ENCODE peak calls at places on chromosomes 5 and 9, in nine cellular contexts. W is fibroblast of pulmonary artery, U is PC-3, C is body of pancreas, D is CD14-positive monocyte, E is cardiac muscle cell, Z is ovary, V is NB4, N is lung. T is an unnamed sample.

GRCh38 chr9:136107155-136107952 is 11.3 kb downstream of the TMEM250 start:
- DNase-seq in Z (peak), V (no peak), C (no peak), W (no peak), D (no peak), E (no peak), N (no peak), U (no peak), T (peak)

GRCh38 chr5:65150599-65150998 is 331.1 kb downstream of the ADAMTS6 start:
- DNase-seq in C (no peak), U (no peak), V (no peak), W (no peak), N (no peak), D (no peak), E (no peak), Z (no peak), T (no peak)

GRCh38 chr5:132434813-132435286 is 55.7 kb downstream of the IRF1 start:
- DNase-seq in D (no peak), W (no peak), C (no peak), U (no peak), Z (no peak), N (no peak), E (no peak), V (no peak), T (no peak)

GRCh38 chr9:21584890-21585289 is 102.8 kb upstream of the IFNE start:
- DNase-seq in C (no peak), U (no peak), N (no peak), V (no peak), Z (no peak), W (no peak), E (no peak), D (no peak), T (no peak)

GRCh38 chr5:132428811-132429440 is 59.4 kb downstream of the SLC22A5 start:
- DNase-seq in E (peak), U (peak), Z (no peak), C (no peak), V (no peak), W (peak), N (no peak), D (no peak), T (no peak)

GRCh38 chr5:93236807-93237421 is 344.1 kb downstream of the NR2F1-AS1 start:
- DNase-seq in Z (no peak), C (no peak), D (no peak), E (no peak), V (no peak), U (peak), N (no peak), W (no peak), T (no peak)

GRCh38 chr9:18969095-18969494 is 63.9 kb downstream of the SAXO1 start:
- DNase-seq in N (no peak), U (no peak), E (no peak), C (no peak), W (no peak), D (no peak), V (no peak), Z (no peak), T (no peak)

GRCh38 chr5:131814990-131815389 is 18.2 kb upstream of the FNIP1 start:
- DNase-seq in W (peak), C (no peak), V (no peak), D (no peak), N (no peak), Z (no peak), U (peak), E (peak), T (no peak)

GRCh38 chr9:97474373-97474925 is 27.0 kb upstream of the TMOD1 start:
- DNase-seq in W (no peak), U (no peak), N (no peak), D (no peak), C (no peak), Z (no peak), E (no peak), V (no peak), T (no peak)

GRCh38 chr5:177111720-177112394 is 21.7 kb upstream of the NSD1 start:
- DNase-seq in Z (peak), U (peak), D (no peak), V (peak), W (peak), N (no peak), C (peak), E (peak), T (peak)

GRCh38 chr5:61596265-61596664 is 264.2 kb downstream of the ZSWIM6 start:
- DNase-seq in D (no peak), U (no peak), Z (no peak), V (no peak), N (no peak), E (no peak), W (no peak), C (peak), T (no peak)

GRCh38 chr5:123992641-123993040 is 480.7 kb downstream of the CSNK1G3 start:
- DNase-seq in D (no peak), N (no peak), E (no peak), C (no peak), U (no peak), Z (no peak), V (no peak), W (no peak), T (no peak)

GRCh38 chr9:127910613-127911205 is 6.1 kb downstream of the ST6GALNAC4 start:
- DNase-seq in Z (no peak), D (no peak), E (no peak), U (no peak), N (no peak), W (peak), C (no peak), V (no peak), T (no peak)
- TF ChIP-seq CTCF in Z (no peak), D (no peak), E (no peak), U (peak), N (no peak), W (no peak), C (no peak), V (peak), T (no peak)

DNA sequence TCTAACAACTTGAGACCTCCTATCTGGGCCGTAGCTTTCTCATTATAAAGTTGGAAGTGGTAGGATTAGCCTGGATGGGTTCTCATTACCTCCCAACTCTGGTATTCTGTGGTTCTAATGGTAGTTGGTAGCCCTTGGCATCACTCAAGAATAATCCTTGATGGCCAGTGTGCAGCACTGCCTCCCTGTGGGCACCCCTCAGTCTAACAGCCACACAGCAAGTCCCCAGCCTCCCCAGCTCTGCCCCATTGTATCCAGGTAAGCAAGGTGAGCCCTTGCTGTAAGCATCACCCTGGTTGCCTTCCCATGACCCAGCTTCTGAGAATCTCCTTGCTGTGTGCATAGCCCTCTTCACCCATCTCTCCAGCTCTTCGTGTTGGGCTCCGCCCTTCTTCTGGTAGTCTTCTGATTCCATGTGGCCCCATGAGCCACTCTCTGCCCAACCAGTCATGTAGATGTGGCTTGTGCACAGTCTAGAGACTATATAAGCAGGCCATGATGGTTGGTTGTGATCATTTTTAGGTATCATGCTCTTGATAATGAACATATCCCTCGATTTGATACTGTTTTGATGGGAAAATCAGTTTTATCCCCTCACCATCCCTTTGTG is 57.6 kb upstream of the GRHPR start:
- DNase-seq in D (no peak), C (no peak), E (no peak), V (peak), Z (no peak), W (no peak), N (no peak), U (peak), T (peak)
- TF ChIP-seq CTCF in D (no peak), C (peak), E (no peak), V (no peak), Z (no peak), W (peak), N (no peak), U (no peak), T (peak)

GRCh38 chr5:128083811-128084227 is 253 bp downstream of the SLC12A2 start:
- DNase-seq in Z (no peak), E (peak), N (no peak), C (no peak), V (no peak), W (no peak), D (no peak), U (no peak), T (no peak)
- TF ChIP-seq CTCF in Z (no peak), E (peak), N (no peak), C (peak), V (no peak), W (peak), D (no peak), U (peak), T (peak)

DNA sequence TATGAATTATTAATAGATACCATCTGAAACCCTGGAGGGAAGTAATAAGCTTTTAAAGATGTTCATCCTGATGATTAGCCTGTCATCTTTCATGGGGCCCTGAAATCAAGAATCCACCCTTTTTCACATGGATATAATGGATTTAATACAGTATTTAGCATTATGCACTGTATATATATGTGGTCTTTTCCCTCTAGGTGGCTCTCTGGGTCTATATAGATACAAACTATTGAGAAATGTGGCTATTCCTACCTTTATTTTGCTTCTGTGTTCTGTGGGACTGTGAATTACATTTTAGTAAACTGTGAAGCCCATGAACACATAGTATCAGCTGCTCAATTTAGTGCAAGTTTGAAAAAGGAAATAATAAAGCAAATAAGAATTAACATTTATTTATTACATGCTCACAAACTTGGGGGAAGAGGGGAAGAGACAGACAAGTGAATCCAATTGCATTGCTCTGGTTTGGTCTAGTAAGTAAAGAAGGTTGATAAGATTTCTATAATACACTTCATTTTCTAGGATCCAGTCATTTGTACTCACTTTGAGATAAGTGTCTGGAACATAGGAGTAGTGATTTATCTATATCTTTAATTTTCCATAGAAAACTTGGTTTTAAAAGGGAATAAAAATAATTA is 112.2 kb downstream of the SCAMP1 start:
- DNase-seq in C (no peak), U (no peak), Z (no peak), D (no peak), E (peak), W (peak), V (no peak), N (no peak), T (no peak)
- TF ChIP-seq CTCF in C (no peak), U (no peak), Z (no peak), D (peak), E (peak), W (peak), V (no peak), N (no peak), T (no peak)

DNA sequence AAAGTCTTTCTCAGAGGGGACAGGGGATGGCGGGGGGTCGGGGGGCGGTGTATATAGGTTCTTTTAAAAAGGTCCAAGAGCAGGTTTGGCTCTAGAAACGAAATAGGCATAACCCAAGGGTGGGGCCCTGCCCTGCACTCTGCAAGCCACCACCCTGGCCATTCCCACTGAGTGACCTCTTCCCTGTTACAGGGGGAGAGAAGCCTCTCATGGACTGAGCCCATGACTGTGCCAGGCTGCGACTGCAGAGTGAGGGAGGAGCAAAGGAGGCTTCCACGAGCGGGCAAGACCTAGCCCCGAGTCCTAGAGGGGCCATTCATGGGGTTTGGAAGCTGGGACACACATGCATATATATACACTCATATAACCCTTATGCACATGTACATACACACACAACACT is 10.1 kb upstream of the NXNL2 start:
- DNase-seq in E (no peak), V (no peak), D (no peak), C (no peak), N (no peak), Z (no peak), W (no peak), U (no peak), T (no peak)
- TF ChIP-seq CTCF in E (no peak), V (no peak), D (no peak), C (no peak), N (no peak), Z (no peak), W (no peak), U (no peak), T (no peak)

DNA sequence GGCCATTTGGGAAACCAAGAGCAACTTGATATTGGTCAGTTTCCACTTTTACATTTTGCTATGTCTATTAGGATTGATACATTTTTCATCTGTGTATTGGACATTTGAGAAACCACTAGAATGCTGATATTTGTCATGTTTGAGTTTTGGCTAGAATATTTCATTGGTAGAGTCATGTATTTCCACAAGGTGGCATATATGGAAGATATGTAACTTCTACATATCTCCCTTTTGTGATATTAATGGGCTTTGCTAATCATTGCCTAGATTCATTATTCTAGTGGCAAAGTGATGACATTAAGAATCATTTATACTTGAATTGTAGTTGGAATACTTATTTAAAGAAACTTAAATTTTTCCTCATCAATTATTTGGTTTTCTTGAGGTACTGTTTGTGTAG is 692.9 kb upstream of the EDIL3 start:
- DNase-seq in U (peak), D (no peak), V (no peak), W (no peak), C (no peak), E (no peak), Z (no peak), N (no peak), T (no peak)
- TF ChIP-seq CTCF in U (peak), D (no peak), V (no peak), W (no peak), C (no peak), E (no peak), Z (no peak), N (no peak), T (no peak)

DNA sequence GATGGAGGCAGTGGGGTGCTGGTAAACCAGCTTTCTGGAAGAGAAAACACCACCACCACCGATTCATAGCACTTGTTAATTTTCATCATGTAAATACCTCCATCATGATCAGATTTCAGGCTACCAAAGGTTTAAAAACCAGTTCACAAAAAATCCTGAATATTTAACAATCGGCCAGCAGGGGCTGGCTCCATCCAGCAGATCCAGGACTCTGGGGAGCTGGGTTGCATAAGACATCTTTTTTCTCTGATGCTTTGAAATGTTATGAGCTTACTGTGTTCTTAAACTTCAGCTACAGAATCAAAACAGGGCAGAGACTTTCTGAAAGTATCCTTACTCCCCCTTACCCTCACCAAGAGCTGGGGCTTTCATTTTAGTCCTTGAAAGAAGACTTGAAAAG is 14.6 kb upstream of the RNF183 start:
- DNase-seq in V (no peak), E (peak), Z (no peak), D (no peak), U (no peak), N (no peak), C (no peak), W (peak), T (no peak)
- TF ChIP-seq CTCF in V (no peak), E (peak), Z (no peak), D (no peak), U (peak), N (no peak), C (peak), W (peak), T (no peak)

GRCh38 chr9:75935606-75936005 is 45.1 kb downstream of the PCSK5 start:
- DNase-seq in U (no peak), N (no peak), E (peak), V (no peak), Z (no peak), C (no peak), D (no peak), W (no peak), T (no peak)

GRCh38 chr9:75933982-75934381 is 43.5 kb downstream of the PCSK5 start:
- DNase-seq in D (no peak), C (no peak), N (no peak), W (no peak), U (no peak), Z (no peak), E (no peak), V (no peak), T (no peak)

GRCh38 chr9:75930766-75931311 is 40.4 kb downstream of the PCSK5 start:
- DNase-seq in W (no peak), D (no peak), N (peak), C (no peak), U (no peak), Z (no peak), V (no peak), E (no peak), T (no peak)

GRCh38 chr9:75930193-75930592 is 39.7 kb downstream of the PCSK5 start:
- DNase-seq in Z (no peak), V (no peak), E (no peak), W (no peak), U (no peak), D (no peak), C (no peak), N (no peak), T (no peak)

GRCh38 chr9:75932026-75932425 is 41.6 kb downstream of the PCSK5 start:
- DNase-seq in U (no peak), N (no peak), V (no peak), C (no peak), E (no peak), W (no peak), D (no peak), Z (no peak), T (no peak)
- TF ChIP-seq CTCF in U (no peak), N (no peak), V (no peak), C (no peak), E (no peak), W (no peak), D (no peak), Z (no peak), T (no peak)

T was measured in activated CD8-positive, alpha-beta T cell treated with anti-CD3 and anti-CD28 coated beads for 36 hours.